ENCODE peak calls at places on chromosomes 2 and 18, in seven cellular contexts. W is SK-N-SH, Z is K562, A is HepG2, K is H1, M is GM12891, V is GM12878. R is an unnamed sample.

GRCh38 chr2:202014328-202015034 is 19.2 kb upstream of the FZD7 start:
- DNase-seq in W (peak; percentile 62), Z (no peak), A (no peak), K (no peak), M (no peak), V (no peak), R (no peak)

GRCh38 chr2:102618452-102619413 is 620 bp upstream of the SLC9A2 start:
- DNase-seq in W (no peak), Z (peak; percentile 84), A (no peak), K (no peak), M (no peak), V (no peak), R (no peak)

GRCh38 chr2:30675758-30676157 is 131.5 kb downstream of the CAPN13 start:
- DNase-seq in W (no peak), Z (peak; percentile 29), A (no peak), K (no peak), M (no peak), V (no peak), R (no peak)

GRCh38 chr2:224819075-224819474 is 102.9 kb upstream of the CCDC195 start:
- DNase-seq in W (no peak), Z (no peak), A (no peak), K (no peak), M (no peak), V (no peak), R (no peak)

GRCh38 chr18:69230204-69230603 is 170.5 kb upstream of the DOK6 start:
- DNase-seq in W (no peak), Z (no peak), A (no peak), K (no peak), M (no peak), V (no peak), R (no peak)

GRCh38 chr2:28709101-28709500 is 42.5 kb upstream of the PPP1CB start:
- DNase-seq in W (no peak), Z (no peak), A (peak; percentile 53), K (no peak), M (no peak), V (no peak), R (no peak)

GRCh38 chr2:8281950-8282857 is 399.7 kb upstream of the ID2 start:
- DNase-seq in W (peak; percentile 81), Z (no peak), A (no peak), K (no peak), M (no peak), V (no peak), R (no peak)

GRCh38 chr2:23669413-23670244 is 257.3 kb downstream of the ATAD2B start:
- DNase-seq in W (peak; percentile 88), Z (no peak), A (peak; percentile 46), K (no peak), M (no peak), V (no peak), R (no peak)

GRCh38 chr2:42234056-42234455 is 64.9 kb downstream of the EML4 start:
- DNase-seq in W (no peak), Z (no peak), A (no peak), K (no peak), M (no peak), V (no peak), R (no peak)

GRCh38 chr18:22486667-22487066 is 69.0 kb upstream of the CTAGE1 start:
- DNase-seq in W (no peak), Z (no peak), A (no peak), K (no peak), M (no peak), V (no peak), R (no peak)

GRCh38 chr2:191950132-191950885 is 103.4 kb upstream of the CAVIN2 start:
- DNase-seq in W (no peak), Z (peak; percentile 73), A (peak; percentile 6), K (no peak), M (no peak), V (no peak), R (no peak)

GRCh38 chr2:168995744-168996143 is 35.4 kb downstream of the ABCB11 start:
- DNase-seq in W (no peak), Z (no peak), A (no peak), K (no peak), M (no peak), V (no peak), R (no peak)

GRCh38 chr18:64082054-64082453 is 66.8 kb downstream of the LINC00305 start:
- DNase-seq in W (no peak), Z (no peak), A (no peak), K (no peak), M (no peak), V (no peak), R (no peak)

GRCh38 chr2:62578837-62579640 is 73.0 kb upstream of the TMEM17 start:
- DNase-seq in W (no peak), Z (no peak), A (peak; percentile 76), K (no peak), M (no peak), V (no peak), R (no peak)

GRCh38 chr2:72770879-72771461 is 54.9 kb downstream of the EXOC6B start:
- DNase-seq in W (peak; percentile 56), Z (peak; percentile 76), A (peak; percentile 83), K (no peak), M (peak; percentile 17), V (peak; percentile 37), R (peak; percentile 26)

GRCh38 chr2:207487650-207488315 is 42.0 kb upstream of the CREB1 start:
- DNase-seq in W (no peak), Z (no peak), A (no peak), K (no peak), M (no peak), V (no peak), R (no peak)

GRCh38 chr2:216827073-216827725 is 32.7 kb downstream of the TNP1 start:
- DNase-seq in W (no peak), Z (no peak), A (no peak), K (no peak), M (no peak), V (no peak), R (no peak)

GRCh38 chr2:159797468-159798375 is at the start of gene CD302:
- DNase-seq in W (peak; percentile 87), Z (peak; percentile 27), A (peak; percentile 68), K (no peak), M (peak; percentile 61), V (no peak), R (peak; percentile 53)

GRCh38 chr2:45919711-45920111 is 268.2 kb downstream of the PRKCE start:
- DNase-seq in W (no peak), Z (no peak), A (no peak), K (no peak), M (peak; percentile 17), V (no peak), R (no peak)

GRCh38 chr2:43758738-43759137 is 15.1 kb upstream of the DYNC2LI1 start:
- DNase-seq in W (no peak), Z (no peak), A (no peak), K (no peak), M (no peak), V (no peak), R (no peak)

GRCh38 chr2:172248381-172249173 is 145.9 kb upstream of the DLX2 start:
- DNase-seq in W (no peak), Z (no peak), A (no peak), K (no peak), M (no peak), V (no peak), R (no peak)

GRCh38 chr18:23281626-23282436 is 146.5 kb downstream of the CABLES1 start:
- DNase-seq in W (peak; percentile 41), Z (no peak), A (no peak), K (no peak), M (no peak), V (no peak), R (no peak)

GRCh38 chr2:231399853-231400667 is 4.5 kb downstream of the B3GNT7 start:
- DNase-seq in W (peak; percentile 88), Z (no peak), A (peak; percentile 41), K (no peak), M (no peak), V (no peak), R (no peak)
- TF ChIP-seq TAF1 in W (no peak), Z (no peak), A (no peak), K (no peak), M (no peak), V (no peak), R (no peak)

DNA sequence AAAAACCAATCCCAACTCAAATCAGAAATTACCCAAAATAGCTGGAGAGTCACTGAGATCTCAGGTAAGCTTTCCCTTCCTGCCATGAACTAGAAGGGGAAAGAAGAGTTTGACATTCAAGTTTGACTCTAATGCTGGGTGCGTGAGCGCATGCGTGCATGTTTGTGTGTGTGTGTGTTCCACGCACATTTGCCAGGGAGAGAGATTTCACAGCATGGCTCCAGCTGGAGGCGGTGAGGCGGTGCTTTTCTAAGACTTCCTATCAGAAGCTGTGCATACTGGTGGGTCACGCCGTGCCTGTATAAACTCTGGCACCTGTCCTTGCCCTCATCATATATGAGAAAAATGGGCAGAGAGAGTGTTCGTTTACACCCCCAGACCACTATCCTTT is 116.2 kb downstream of the MSH2 start:
- DNase-seq in W (no peak), Z (no peak), A (no peak), K (no peak), M (no peak), V (no peak), R (no peak)
- TF ChIP-seq TAF1 in W (no peak), Z (no peak), A (no peak), K (no peak), M (no peak), V (no peak), R (no peak)

DNA sequence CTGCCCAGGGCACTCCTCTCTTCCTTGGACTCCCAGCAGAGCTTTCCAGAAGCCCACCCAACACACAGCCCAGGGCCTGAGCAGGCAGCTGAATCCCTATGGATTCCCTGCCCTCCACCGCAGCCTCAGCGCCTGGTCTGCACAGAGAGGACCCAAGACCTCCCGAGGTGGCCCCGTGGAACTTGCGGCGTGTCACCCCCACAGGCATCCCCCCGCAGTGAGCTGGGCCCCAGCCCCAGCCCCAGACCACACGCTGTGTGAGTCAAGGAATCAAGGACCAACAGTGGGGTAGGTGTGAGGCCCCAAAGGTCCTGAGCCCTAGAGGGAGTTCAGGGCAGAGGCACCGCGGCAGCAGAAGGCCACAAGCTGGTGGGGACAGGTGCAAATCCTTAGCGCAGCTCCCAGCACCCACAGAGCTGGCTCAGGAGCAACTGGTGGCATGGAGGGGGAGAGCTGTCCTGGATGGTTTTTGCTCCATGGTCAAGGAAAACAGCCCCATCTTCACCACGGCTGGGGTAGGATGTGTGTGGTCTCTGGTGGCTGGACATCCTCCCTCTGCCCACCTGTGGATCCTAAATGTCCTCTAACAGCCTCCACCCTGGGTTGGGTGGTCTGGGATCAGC is 8.5 kb downstream of the HS6ST1 start:
- DNase-seq in W (peak; percentile 12), Z (no peak), A (no peak), K (no peak), M (no peak), V (no peak), R (no peak)
- TF ChIP-seq TAF1 in W (no peak), Z (no peak), A (no peak), K (no peak), M (no peak), V (no peak), R (no peak)

DNA sequence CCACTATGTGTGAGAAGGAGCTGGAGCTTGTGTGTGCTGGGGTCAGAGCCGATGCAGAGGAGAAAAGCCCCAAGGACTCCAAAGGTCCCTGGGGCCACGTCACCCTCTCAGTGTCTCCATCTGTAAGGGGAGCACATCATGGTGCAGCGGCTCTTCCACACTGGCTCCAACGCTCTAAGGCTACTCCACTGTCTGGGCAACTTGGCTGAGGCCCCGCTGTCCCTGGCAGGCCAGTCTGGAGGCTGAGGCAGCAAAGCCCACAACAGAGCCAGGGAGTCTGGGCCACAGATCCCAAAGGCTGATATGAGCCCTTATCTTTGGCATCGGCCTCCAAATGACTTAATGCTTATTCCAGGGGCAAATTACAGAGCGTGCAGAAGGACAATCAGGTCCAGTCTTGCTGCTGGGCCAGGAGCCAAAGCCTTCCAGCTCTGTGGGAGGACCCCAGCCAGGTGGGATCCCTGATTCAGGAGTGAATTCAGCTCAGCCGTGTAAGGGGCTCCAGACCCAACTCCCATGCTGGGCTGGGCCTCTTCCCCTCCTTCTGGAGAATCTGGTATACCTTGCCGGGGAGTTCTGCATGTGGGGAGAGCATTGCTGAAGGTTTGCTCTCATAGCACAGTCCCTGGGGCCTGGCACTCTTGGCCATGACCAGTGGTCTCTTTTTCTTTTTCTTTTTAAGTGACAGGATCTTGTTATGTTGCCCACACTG is 1.8 kb upstream of the DUSP2 start:
- DNase-seq in W (peak; percentile 85), Z (no peak), A (no peak), K (no peak), M (no peak), V (no peak), R (no peak)
- TF ChIP-seq TAF1 in W (no peak), Z (no peak), A (no peak), K (no peak), M (no peak), V (no peak), R (no peak)

R was measured in GM12892.